ENCODE peak calls at places on chromosomes 3 and 15, in five cellular contexts. A is A549, V is adrenal gland, S is ovary, G is upper lobe of left lung. C is an unnamed sample.

GRCh38 chr15:40343512-40343911 is 2.8 kb upstream of the CCDC9B start:
- DNase-seq in S (no peak), G (no peak), A (no peak), V (peak; percentile 61), C (no peak)

GRCh38 chr3:52849656-52850055 is 14.8 kb upstream of the MUSTN1 start:
- DNase-seq in A (no peak), S (no peak), V (no peak), G (no peak), C (no peak)

GRCh38 chr3:38458796-38459498 is 5.3 kb downstream of the ACVR2B start:
- DNase-seq in G (peak; percentile 80), V (peak; percentile 90), A (no peak), S (peak; percentile 79), C (no peak)

GRCh38 chr15:58873267-58873666 is 60.2 kb downstream of the SLTM start:
- DNase-seq in V (no peak), S (no peak), A (no peak), G (no peak), C (no peak)

GRCh38 chr15:70831094-70831911 is 22.7 kb downstream of the LARP6 start:
- DNase-seq in V (no peak), A (no peak), G (no peak), S (no peak), C (no peak)

GRCh38 chr15:40130118-40130517 is 21.4 kb upstream of the BMF start:
- DNase-seq in V (no peak), A (no peak), S (no peak), G (no peak), C (no peak)

GRCh38 chr3:187750041-187750512 is 4.8 kb upstream of the BCL6 start:
- DNase-seq in V (peak; percentile 79), A (peak; percentile 16), S (no peak), G (peak; percentile 91), C (no peak)

GRCh38 chr3:18712713-18713575 is 287.8 kb upstream of the SATB1 start:
- DNase-seq in S (no peak), V (no peak), A (no peak), G (no peak), C (no peak)

GRCh38 chr3:133295199-133295901 is 104.5 kb upstream of the BFSP2 start:
- DNase-seq in V (no peak), S (no peak), G (no peak), A (no peak), C (no peak)

GRCh38 chr3:117052356-117052755 is 342.8 kb downstream of the TUSC7 start:
- DNase-seq in S (no peak), G (no peak), A (no peak), V (no peak), C (no peak)

GRCh38 chr3:13857702-13858380 is 22.0 kb downstream of the WNT7A start:
- DNase-seq in A (no peak), S (no peak), V (no peak), G (no peak), C (no peak)

GRCh38 chr3:56999547-56999946 is 60.9 kb upstream of the SPATA12 start:
- DNase-seq in S (no peak), G (no peak), V (no peak), A (no peak), C (no peak)

GRCh38 chr3:60933828-60934227 is 317.4 kb downstream of the FHIT start:
- DNase-seq in S (no peak), A (no peak), V (no peak), G (no peak), C (no peak)

GRCh38 chr3:184590795-184591194 is 29.2 kb downstream of the EPHB3 start:
- DNase-seq in V (no peak), A (no peak), G (no peak), S (peak; percentile 75), C (no peak)

GRCh38 chr15:48358681-48359152 is 27.5 kb downstream of the DUT start:
- DNase-seq in G (no peak), V (no peak), A (no peak), S (no peak), C (no peak)

GRCh38 chr15:48177875-48178611 is at the start of gene MYEF2:
- DNase-seq in G (peak; percentile 74), A (peak; percentile 44), V (peak; percentile 91), S (peak; percentile 41), C (peak; percentile 61)

GRCh38 chr3:44962606-44963393 is 13.2 kb downstream of the ZDHHC3 start:
- DNase-seq in G (peak; percentile 61), A (no peak), S (no peak), V (no peak), C (no peak)

GRCh38 chr15:48928877-48929538 is 34.7 kb downstream of the SHC4 start:
- DNase-seq in V (no peak), S (no peak), G (no peak), A (no peak), C (no peak)

GRCh38 chr3:53211704-53212702 is 43.8 kb downstream of the TKT start:
- DNase-seq in G (no peak), S (no peak), V (no peak), A (no peak), C (no peak)

GRCh38 chr15:38883987-38884386 is 319.4 kb upstream of the RASGRP1 start:
- DNase-seq in V (no peak), S (no peak), G (no peak), A (no peak), C (no peak)

GRCh38 chr15:42146551-42147430 is 9.6 kb downstream of the PLA2G4F start:
- DNase-seq in V (no peak), G (no peak), S (no peak), A (no peak), C (no peak)

GRCh38 chr15:100923902-100924301 is 4.7 kb downstream of the LRRK1 start:
- DNase-seq in A (no peak), V (no peak), G (no peak), S (no peak), C (no peak)

GRCh38 chr3:171407746-171408145 is 52.5 kb downstream of the TNIK start:
- DNase-seq in G (no peak), V (no peak), S (no peak), A (no peak), C (no peak)

GRCh38 chr3:22939349-22939748 is 263.8 kb upstream of the UBE2E2 start:
- DNase-seq in A (no peak), V (no peak), S (no peak), G (no peak), C (no peak)

GRCh38 chr3:94115482-94115881 is 52.6 kb downstream of the NSUN3 start:
- DNase-seq in S (no peak), V (no peak), G (no peak), A (no peak), C (no peak)

GRCh38 chr15:59794229-59794886 is 105.2 kb upstream of the BNIP2 start:
- DNase-seq in G (no peak), S (no peak), A (no peak), V (no peak), C (no peak)

GRCh38 chr3:141493152-141493551 is 6.3 kb downstream of the RASA2 start:
- DNase-seq in G (no peak), A (no peak), S (no peak), V (no peak), C (no peak)

GRCh38 chr3:196757876-196758739 is 18.5 kb downstream of the PAK2 start:
- DNase-seq in G (no peak), V (no peak), A (peak; percentile 19), S (no peak), C (no peak)

GRCh38 chr3:60696559-60697125 is 554.6 kb downstream of the FHIT start:
- DNase-seq in A (no peak), G (no peak), V (no peak), S (no peak), C (no peak)

GRCh38 chr15:58228708-58229107 is 90.5 kb downstream of the AQP9 start:
- DNase-seq in V (peak; percentile 62), G (no peak), A (no peak), S (no peak), C (no peak)

GRCh38 chr15:41772720-41773331 is 1.5 kb upstream of the MAPKBP1 start:
- DNase-seq in G (peak; percentile 50), S (peak; percentile 38), A (peak; percentile 53), V (peak; percentile 80), C (no peak)

GRCh38 chr3:49723301-49723630 is 485 bp downstream of the GMPPB start:
- DNase-seq in S (peak; percentile 58), G (peak; percentile 89), A (no peak), V (peak; percentile 87), C (peak; percentile 59)

GRCh38 chr15:73273181-73274002 is 95.4 kb downstream of the HCN4 start:
- DNase-seq in V (peak; percentile 83), G (no peak), S (peak; percentile 43), A (peak; percentile 69), C (no peak)

GRCh38 chr15:93150910-93151309 is 61.9 kb upstream of the RGMA start:
- DNase-seq in V (peak; percentile 51), A (no peak), G (peak; percentile 27), S (no peak), C (no peak)

GRCh38 chr15:93146601-93147000 is 57.6 kb upstream of the RGMA start:
- DNase-seq in V (no peak), A (no peak), G (no peak), S (no peak), C (no peak)

GRCh38 chr15:93152951-93153350 is 63.9 kb upstream of the RGMA start:
- DNase-seq in G (no peak), V (peak; percentile 72), A (no peak), S (peak; percentile 80), C (no peak)

GRCh38 chr15:93152264-93152884 is 63.4 kb upstream of the RGMA start:
- DNase-seq in V (no peak), S (no peak), A (no peak), G (peak; percentile 29), C (no peak)

GRCh38 chr15:93151488-93151887 is 62.5 kb upstream of the RGMA start:
- DNase-seq in V (no peak), A (no peak), G (no peak), S (no peak), C (no peak)
- TF ChIP-seq POLR2A in V (no peak), A (no peak), G (no peak), S (no peak), C (no peak)

DNA sequence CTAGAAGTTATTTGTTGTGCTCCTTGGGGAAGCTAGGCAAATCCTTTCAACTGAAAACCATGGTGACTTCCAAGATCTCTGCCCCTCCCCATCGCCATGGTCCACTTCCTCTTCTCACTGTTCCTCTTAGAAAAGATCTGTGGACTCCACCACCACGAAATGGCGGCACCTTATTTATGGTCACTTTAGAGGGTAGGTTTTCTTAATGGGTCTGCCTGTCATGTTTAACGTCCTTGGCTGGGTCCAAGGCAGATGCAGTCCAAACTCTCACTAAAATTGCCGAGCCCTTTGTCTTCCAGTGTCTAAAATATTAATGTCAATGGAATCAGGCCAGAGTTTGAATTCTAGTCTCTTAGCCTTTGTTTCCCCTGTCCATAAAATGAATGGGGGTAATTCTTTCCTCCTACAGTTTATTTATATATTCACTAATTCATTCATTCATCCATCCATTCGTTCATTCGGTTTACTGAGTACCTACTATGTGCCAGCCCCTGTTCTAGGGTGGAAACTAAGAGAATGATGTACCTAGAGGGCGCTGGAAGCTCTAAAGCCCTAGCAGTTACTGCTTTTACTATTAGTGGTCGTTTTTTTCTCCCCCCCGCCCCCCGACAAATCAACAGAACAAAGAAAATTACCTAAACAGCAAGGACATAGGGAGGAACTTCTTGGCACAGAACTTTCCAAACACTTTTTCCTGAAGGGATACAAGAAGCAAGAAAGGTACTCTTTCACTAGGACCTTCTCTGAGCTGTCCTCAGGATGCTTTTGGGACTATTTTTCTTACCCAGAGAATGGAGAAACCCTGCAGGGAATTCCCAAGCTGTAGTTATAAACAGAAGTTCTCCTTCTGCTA is 661 bp downstream of the PATL2 start:
- DNase-seq in S (no peak), A (no peak), G (peak; percentile 71), V (peak; percentile 70), C (no peak)
- TF ChIP-seq POLR2A in S (no peak), A (no peak), G (no peak), V (no peak), C (peak; percentile 49)

GRCh38 chr3:170162630-170163029 is 18.9 kb downstream of the PHC3 start:
- DNase-seq in G (no peak), V (no peak), S (no peak), A (no peak), C (no peak)
- TF ChIP-seq POLR2A in G (no peak), V (no peak), S (no peak), A (no peak), C (no peak)

GRCh38 chr15:63504247-63504978 is at the start of gene USP3:
- DNase-seq in S (peak; percentile 94), V (peak; percentile 97), G (peak; percentile 94), A (peak; percentile 67), C (peak; percentile 64)
- TF ChIP-seq POLR2A in S (peak; percentile 77), V (peak; percentile 94), G (peak; percentile 72), A (peak; percentile 47), C (peak; percentile 73)

C was measured in GM12892.